ENCODE peak calls at places on chromosome 5, in six cellular contexts. One of them, this sample, is unnamed.

GRCh38 chr5:52674815-52675545 is 112.7 kb upstream of the ITGA1 start:
- DNase-seq in mucosa of descending colon: no peak
- DNase-seq in RWPE1: peak
- DNase-seq in mammary epithelial cell: no peak
- DNase-seq in SW 1271: peak
- DNase-seq in activated CD4-positive, alpha-beta T cell treated with anti-CD3 and anti-CD28 coated beads for 24 hours: no peak
- DNase-seq in this sample: peak

GRCh38 chr5:12272389-12272788 is 368.1 kb upstream of the CTNND2 start:
- DNase-seq in mucosa of descending colon: no peak
- DNase-seq in RWPE1: no peak
- DNase-seq in mammary epithelial cell: no peak
- DNase-seq in SW 1271: peak
- DNase-seq in activated CD4-positive, alpha-beta T cell treated with anti-CD3 and anti-CD28 coated beads for 24 hours: no peak
- DNase-seq in this sample: no peak

GRCh38 chr5:146878471-146879172 is at the start of gene PPP2R2B:
- DNase-seq in mucosa of descending colon: peak
- DNase-seq in RWPE1: peak
- DNase-seq in mammary epithelial cell: peak
- DNase-seq in SW 1271: peak
- DNase-seq in activated CD4-positive, alpha-beta T cell treated with anti-CD3 and anti-CD28 coated beads for 24 hours: peak
- DNase-seq in this sample: no peak

GRCh38 chr5:171093598-171093997 is 215.4 kb upstream of the TLX3 start:
- DNase-seq in mucosa of descending colon: no peak
- DNase-seq in RWPE1: peak
- DNase-seq in mammary epithelial cell: no peak
- DNase-seq in SW 1271: no peak
- DNase-seq in activated CD4-positive, alpha-beta T cell treated with anti-CD3 and anti-CD28 coated beads for 24 hours: no peak
- DNase-seq in this sample: no peak

GRCh38 chr5:96141749-96142148 is 180.1 kb upstream of the ELL2 start:
- DNase-seq in mucosa of descending colon: no peak
- DNase-seq in RWPE1: peak
- DNase-seq in mammary epithelial cell: peak
- DNase-seq in SW 1271: no peak
- DNase-seq in activated CD4-positive, alpha-beta T cell treated with anti-CD3 and anti-CD28 coated beads for 24 hours: no peak
- DNase-seq in this sample: no peak

GRCh38 chr5:375921-376871 is 54.7 kb downstream of the AHRR start:
- DNase-seq in mucosa of descending colon: peak
- DNase-seq in RWPE1: no peak
- DNase-seq in mammary epithelial cell: no peak
- DNase-seq in SW 1271: no peak
- DNase-seq in activated CD4-positive, alpha-beta T cell treated with anti-CD3 and anti-CD28 coated beads for 24 hours: no peak
- DNase-seq in this sample: no peak

GRCh38 chr5:123700624-123701023 is 188.6 kb downstream of the CSNK1G3 start:
- DNase-seq in mucosa of descending colon: no peak
- DNase-seq in RWPE1: peak
- DNase-seq in mammary epithelial cell: peak
- DNase-seq in SW 1271: peak
- DNase-seq in activated CD4-positive, alpha-beta T cell treated with anti-CD3 and anti-CD28 coated beads for 24 hours: no peak
- DNase-seq in this sample: peak

GRCh38 chr5:10601246-10602030 is 37.6 kb downstream of the ANKRD33B start:
- DNase-seq in mucosa of descending colon: peak
- DNase-seq in RWPE1: peak
- DNase-seq in mammary epithelial cell: peak
- DNase-seq in SW 1271: peak
- DNase-seq in activated CD4-positive, alpha-beta T cell treated with anti-CD3 and anti-CD28 coated beads for 24 hours: no peak
- DNase-seq in this sample: peak

GRCh38 chr5:174139623-174140022 is 94.1 kb downstream of the NSG2 start:
- DNase-seq in mucosa of descending colon: no peak
- DNase-seq in RWPE1: no peak
- DNase-seq in mammary epithelial cell: no peak
- DNase-seq in SW 1271: no peak
- DNase-seq in activated CD4-positive, alpha-beta T cell treated with anti-CD3 and anti-CD28 coated beads for 24 hours: no peak
- DNase-seq in this sample: no peak

GRCh38 chr5:173767580-173768266 is 120.4 kb upstream of the CPEB4 start:
- DNase-seq in mucosa of descending colon: no peak
- DNase-seq in RWPE1: no peak
- DNase-seq in mammary epithelial cell: no peak
- DNase-seq in SW 1271: no peak
- DNase-seq in activated CD4-positive, alpha-beta T cell treated with anti-CD3 and anti-CD28 coated beads for 24 hours: no peak
- DNase-seq in this sample: no peak

GRCh38 chr5:159680095-159680494 is 236.2 kb upstream of the ADRA1B start:
- DNase-seq in mucosa of descending colon: no peak
- DNase-seq in RWPE1: no peak
- DNase-seq in mammary epithelial cell: no peak
- DNase-seq in SW 1271: no peak
- DNase-seq in activated CD4-positive, alpha-beta T cell treated with anti-CD3 and anti-CD28 coated beads for 24 hours: no peak
- DNase-seq in this sample: no peak